ENCODE peak calls at places on chromosomes 3 and 15, in six cellular contexts. Y, U, T, V, R and F are unnamed samples.
A peak's percentile ranks its signal among the peaks of the same experiment; 100 is the strongest.

GRCh38 chr3:191768421-191768820 is 307.5 kb downstream of the PYDC2 start:
- DNase-seq in Y (no peak), U (no peak), T (peak; percentile 1), V (no peak), R (no peak), F (no peak)

GRCh38 chr3:11455977-11456376 is 183.8 kb downstream of the ATG7 start:
- DNase-seq in Y (no peak), U (no peak), T (no peak), V (peak; percentile 94), R (no peak), F (no peak)

GRCh38 chr3:123385072-123385471 is 63.8 kb downstream of the ADCY5 start:
- DNase-seq in Y (peak; percentile 47), U (no peak), T (no peak), V (peak; percentile 24), R (no peak), F (no peak)

GRCh38 chr3:192106528-192106927 is 620.8 kb downstream of the FGF12 start:
- DNase-seq in Y (no peak), U (no peak), T (no peak), V (no peak), R (no peak), F (no peak)

GRCh38 chr15:84034831-84035753 is 200.5 kb upstream of the GOLGA6L4 start:
- DNase-seq in Y (no peak), U (no peak), T (peak; percentile 27), V (peak; percentile 71), R (no peak), F (no peak)

GRCh38 chr15:50825946-50826345 is 60.4 kb upstream of the SPPL2A start:
- DNase-seq in Y (no peak), U (no peak), T (no peak), V (no peak), R (no peak), F (no peak)

GRCh38 chr3:149790265-149790664 is 2.1 kb downstream of the ANKUB1 start:
- DNase-seq in Y (no peak), U (no peak), T (no peak), V (no peak), R (no peak), F (no peak)

GRCh38 chr15:69852482-69853275 is 245.0 kb downstream of the TLE3 start:
- DNase-seq in Y (no peak), U (peak; percentile 25), T (no peak), V (peak; percentile 27), R (no peak), F (no peak)

GRCh38 chr3:47601310-47601709 is 22.6 kb upstream of the CSPG5 start:
- DNase-seq in Y (no peak), U (no peak), T (no peak), V (no peak), R (no peak), F (no peak)

GRCh38 chr15:59251001-59251845 is 44.6 kb downstream of the LDHAL6B start:
- DNase-seq in Y (no peak), U (no peak), T (peak; percentile 48), V (no peak), R (no peak), F (no peak)

GRCh38 chr15:73341886-73342600 is 26.7 kb downstream of the HCN4 start:
- DNase-seq in Y (peak; percentile 51), U (no peak), T (no peak), V (no peak), R (no peak), F (no peak)

GRCh38 chr3:102078864-102079808 is 229.8 kb downstream of the NFKBIZ start:
- DNase-seq in Y (no peak), U (no peak), T (no peak), V (no peak), R (no peak), F (no peak)

GRCh38 chr3:54859204-54859603 is 68.7 kb downstream of the LRTM1 start:
- DNase-seq in Y (no peak), U (peak; percentile 43), T (no peak), V (no peak), R (no peak), F (no peak)

GRCh38 chr3:124078978-124079911 is 87.3 kb upstream of the ROPN1 start:
- DNase-seq in Y (no peak), U (no peak), T (peak; percentile 51), V (peak; percentile 64), R (no peak), F (no peak)

GRCh38 chr3:57048052-57048671 is 12.3 kb upstream of the SPATA12 start:
- DNase-seq in Y (no peak), U (peak; percentile 32), T (no peak), V (peak; percentile 83), R (no peak), F (no peak)

GRCh38 chr15:49169880-49170597 is at the start of gene GALK2:
- DNase-seq in Y (peak; percentile 78), U (no peak), T (peak; percentile 78), V (peak; percentile 81), R (peak; percentile 11), F (peak; percentile 38)

GRCh38 chr3:159785276-159785675 is 203.4 kb upstream of the IL12A start:
- DNase-seq in Y (no peak), U (no peak), T (no peak), V (peak; percentile 67), R (no peak), F (no peak)

GRCh38 chr3:59306436-59306835 is 256.6 kb upstream of the CFAP20DC start:
- DNase-seq in Y (no peak), U (no peak), T (no peak), V (no peak), R (no peak), F (no peak)

GRCh38 chr3:59308001-59308400 is 258.2 kb upstream of the CFAP20DC start:
- DNase-seq in Y (no peak), U (no peak), T (no peak), V (no peak), R (no peak), F (no peak)

GRCh38 chr3:59310736-59311135 is 260.9 kb upstream of the CFAP20DC start:
- DNase-seq in Y (no peak), U (no peak), T (no peak), V (no peak), R (no peak), F (no peak)

GRCh38 chr3:59313365-59313764 is 263.5 kb upstream of the CFAP20DC start:
- DNase-seq in Y (peak; percentile 61), U (no peak), T (peak; percentile 19), V (peak; percentile 40), R (no peak), F (no peak)

GRCh38 chr3:59308684-59309083 is 258.9 kb upstream of the CFAP20DC start:
- DNase-seq in Y (no peak), U (no peak), T (no peak), V (no peak), R (no peak), F (no peak)
- TF ChIP-seq CTCF in Y (no peak), U (peak; percentile 2), T (peak; percentile 60), V (no peak), R (no peak), F (no peak)

DNA sequence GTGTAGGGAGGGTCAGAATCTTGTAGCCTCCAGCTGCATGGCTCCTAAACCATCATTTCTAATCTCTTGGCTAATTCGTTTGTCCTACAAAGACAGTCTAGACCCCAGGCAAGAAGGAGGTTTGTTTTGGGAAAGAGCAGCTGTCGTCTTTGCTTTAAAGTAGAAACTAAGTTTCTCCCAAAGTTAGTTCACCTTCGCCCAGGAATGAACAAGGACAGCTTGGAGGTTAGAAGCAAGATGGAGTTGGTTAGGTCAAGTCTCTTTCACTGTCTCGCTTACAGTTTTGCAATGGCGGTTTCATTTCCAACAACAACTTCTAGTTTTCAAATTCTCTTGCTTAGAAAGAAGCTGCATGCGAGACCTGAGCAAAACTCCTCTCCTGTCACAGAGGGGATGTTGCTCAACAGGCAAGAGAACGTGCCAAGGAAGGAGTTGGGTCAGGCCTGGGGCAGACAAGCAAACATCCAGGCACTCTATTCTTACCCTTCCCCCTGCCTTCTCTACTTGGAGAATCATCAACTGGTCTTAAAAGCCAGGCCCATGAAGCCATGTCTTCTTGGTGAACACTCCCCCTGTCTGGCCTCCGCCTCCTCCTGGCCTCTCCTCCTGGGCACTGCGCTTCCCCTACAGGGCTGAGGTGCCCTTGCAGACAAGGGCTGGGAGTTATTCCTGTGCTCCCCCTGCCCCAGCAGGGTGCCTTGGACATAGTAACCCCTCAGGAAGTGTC is 57.6 kb downstream of the TMEM44 start:
- DNase-seq in Y (peak; percentile 32), U (no peak), T (no peak), V (peak; percentile 89), R (no peak), F (no peak)
- TF ChIP-seq CTCF in Y (no peak), U (no peak), T (no peak), V (no peak), R (no peak), F (no peak)

GRCh38 chr3:156300929-156301806 is 180.8 kb downstream of the KCNAB1 start:
- DNase-seq in Y (no peak), U (no peak), T (no peak), V (peak; percentile 42), R (no peak), F (no peak)
- TF ChIP-seq CTCF in Y (no peak), U (no peak), T (no peak), V (no peak), R (no peak), F (no peak)

GRCh38 chr15:88664151-88664778 is 25.4 kb downstream of the ISG20 start:
- DNase-seq in Y (no peak), U (no peak), T (peak; percentile 73), V (peak; percentile 47), R (no peak), F (no peak)
- TF ChIP-seq CTCF in Y (peak; percentile 48), U (peak; percentile 9), T (peak; percentile 84), V (no peak), R (peak; percentile 13), F (no peak)

GRCh38 chr15:93708721-93709120 is 522.6 kb upstream of the MCTP2 start:
- DNase-seq in Y (no peak), U (no peak), T (no peak), V (no peak), R (no peak), F (no peak)

GRCh38 chr15:93706476-93706875 is 524.9 kb upstream of the MCTP2 start:
- DNase-seq in Y (no peak), U (no peak), T (no peak), V (no peak), R (no peak), F (no peak)

GRCh38 chr15:93703092-93703785 is 528.1 kb upstream of the MCTP2 start:
- DNase-seq in Y (no peak), U (no peak), T (no peak), V (no peak), R (no peak), F (no peak)

GRCh38 chr15:93709708-93710107 is 521.7 kb upstream of the MCTP2 start:
- DNase-seq in Y (no peak), U (no peak), T (no peak), V (no peak), R (no peak), F (no peak)

DNA sequence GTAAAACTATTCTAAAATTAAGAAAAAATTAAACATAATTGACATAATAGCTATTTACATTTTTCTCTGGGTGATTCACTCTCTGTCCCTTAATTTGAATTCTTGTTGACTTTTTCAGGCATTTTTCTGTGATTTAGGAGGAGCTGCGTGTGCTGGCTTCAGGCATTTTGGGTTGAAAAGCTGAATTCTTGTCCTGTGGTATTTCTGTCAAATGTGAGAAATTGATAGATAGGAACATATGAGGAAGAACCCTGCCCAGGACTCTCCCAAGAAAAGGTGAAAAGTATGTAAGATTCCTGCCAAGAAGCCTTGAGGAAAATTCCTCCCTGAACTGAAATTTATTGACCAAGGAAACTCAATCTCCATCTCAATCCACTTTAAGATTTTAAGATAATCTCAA is 524.5 kb upstream of the MCTP2 start:
- DNase-seq in Y (no peak), U (no peak), T (no peak), V (no peak), R (no peak), F (no peak)
- TF ChIP-seq CTCF in Y (no peak), U (no peak), T (no peak), V (no peak), R (no peak), F (no peak)